ENCODE peak calls at places on chromosomes 16 and 17, in nine cellular contexts. C is GM12865, Z is K562, Q is fibroblast of mammary gland, G is fibroblast of lung, I is HCT116, O is A549, B is fibroblast of pulmonary artery, W is Peyer's patch. P is an unnamed sample.

GRCh38 chr17:64223931-64224657 is 39.0 kb downstream of the TEX2 start:
- DNase-seq in I (no peak), Z (no peak), W (no peak), G (no peak), B (no peak), O (no peak), Q (no peak), C (no peak), P (no peak)

GRCh38 chr17:30113213-30113612 is 3.4 kb upstream of the NSRP1 start:
- DNase-seq in B (peak), G (peak), C (peak), Q (peak), Z (no peak), I (no peak), W (no peak), O (peak), P (peak)

GRCh38 chr16:53546988-53547391 is 44.0 kb upstream of the AKTIP start:
- DNase-seq in G (no peak), I (peak), Q (peak), Z (peak), W (no peak), B (peak), C (peak), O (peak), P (no peak)

GRCh38 chr17:77441130-77441920 is 300.6 kb downstream of the SEC14L1 start:
- DNase-seq in B (no peak), I (no peak), G (no peak), Q (no peak), Z (no peak), O (no peak), C (peak), W (peak), P (peak)

GRCh38 chr17:63697341-63698286 is 2.3 kb downstream of the LIMD2 start:
- DNase-seq in I (peak), Z (peak), O (peak), W (peak), B (peak), Q (peak), G (no peak), C (peak), P (peak)

GRCh38 chr16:67504190-67505021 is 21.1 kb upstream of the AGRP start:
- DNase-seq in B (no peak), Q (peak), C (peak), I (no peak), W (peak), O (peak), G (peak), Z (peak), P (no peak)

GRCh38 chr16:10090816-10091215 is 91.4 kb downstream of the GRIN2A start:
- DNase-seq in C (no peak), W (no peak), I (no peak), O (no peak), B (no peak), Z (no peak), G (peak), Q (peak), P (no peak)

GRCh38 chr17:45934044-45934979 is 40.0 kb downstream of the MAPT start:
- DNase-seq in Q (no peak), G (no peak), C (no peak), B (no peak), Z (no peak), W (no peak), O (no peak), I (no peak), P (no peak)

GRCh38 chr16:86651823-86652222 is 73.5 kb downstream of the FOXL1 start:
- DNase-seq in I (no peak), G (no peak), B (no peak), O (no peak), W (no peak), Z (no peak), C (no peak), Q (no peak), P (no peak)
- TF ChIP-seq CTCF in I (no peak), G (no peak), B (no peak), O (no peak), W (no peak), Z (no peak), C (no peak), Q (no peak), P (no peak)

GRCh38 chr16:16972831-16973230 is 497.9 kb downstream of the XYLT1 start:
- DNase-seq in B (no peak), Z (no peak), Q (no peak), C (no peak), G (no peak), I (no peak), O (no peak), W (no peak), P (no peak)
- H3K4me3 ChIP-seq in B (no peak), Z (no peak), Q (no peak), C (no peak), G (no peak), I (no peak), O (no peak), W (no peak), P (no peak)

GRCh38 chr16:28974437-28975157 is at the start of gene SPNS1:
- DNase-seq in Q (peak), W (peak), Z (peak), C (peak), G (peak), I (peak), B (peak), O (peak), P (peak)

GRCh38 chr16:28977703-28978641 is 3.4 kb downstream of the SPNS1 start:
- DNase-seq in Q (no peak), Z (peak), W (no peak), G (no peak), O (no peak), B (no peak), I (no peak), C (peak), P (no peak)

GRCh38 chr16:28975158-28975603 is 603 bp downstream of the SPNS1 start:
- DNase-seq in Z (peak), B (no peak), I (no peak), Q (no peak), G (peak), C (no peak), W (no peak), O (no peak), P (no peak)

GRCh38 chr16:28974007-28974436 is 556 bp upstream of the SPNS1 start:
- DNase-seq in B (peak), Q (peak), O (peak), I (peak), Z (peak), C (peak), G (peak), W (peak), P (peak)
- TF ChIP-seq CTCF in B (peak), Q (peak), O (peak), I (peak), Z (peak), C (peak), G (peak), W (peak), P (peak)

GRCh38 chr16:79600636-79601091 is at the start of gene MAF:
- DNase-seq in O (peak), I (no peak), B (peak), W (peak), Z (peak), Q (peak), G (peak), C (peak), P (peak)

GRCh38 chr16:79597775-79598174 is 2.8 kb downstream of the MAF start:
- DNase-seq in C (no peak), O (no peak), G (no peak), Z (no peak), B (no peak), Q (no peak), W (no peak), I (no peak), P (no peak)

GRCh38 chr16:79598341-79599181 is 2.0 kb downstream of the MAF start:
- DNase-seq in G (peak), Z (no peak), B (peak), I (no peak), C (peak), W (peak), Q (peak), O (peak), P (peak)

GRCh38 chr16:79599837-79600635 is 501 bp downstream of the MAF start:
- DNase-seq in O (peak), Z (no peak), G (peak), I (no peak), B (peak), Q (no peak), W (peak), C (peak), P (peak)

GRCh38 chr16:79599256-79599836 is 1.2 kb downstream of the MAF start:
- DNase-seq in Q (no peak), C (no peak), G (peak), I (no peak), B (no peak), Z (no peak), O (peak), W (peak), P (no peak)
- H3K4me3 ChIP-seq in Q (no peak), C (no peak), G (peak), I (no peak), B (peak), Z (no peak), O (peak), W (peak), P (peak)

P was measured in fibroblast of villous mesenchyme.